ENCODE peak calls at places on chromosomes 4 and X, in eight cellular contexts. A, G, T, S, Z, O, C and W are unnamed samples.

GRCh38 chr4:5976431-5976830 is 41.8 kb downstream of the C4orf50 start:
- DNase-seq in A (no peak), G (no peak), T (no peak), S (no peak), Z (no peak), O (no peak), C (no peak), W (no peak)

GRCh38 chrX:34521563-34521962 is 135.5 kb downstream of the TMEM47 start:
- DNase-seq in A (peak), G (no peak), T (no peak), S (no peak), Z (peak), O (no peak), C (no peak), W (no peak)

GRCh38 chrX:120660638-120661037 is 30.8 kb upstream of the C1GALT1C1 start:
- DNase-seq in A (no peak), G (peak), T (peak), S (no peak), Z (no peak), O (no peak), C (no peak), W (peak)

GRCh38 chr4:164572877-164573279 is 181.1 kb upstream of the SMIM31 start:
- DNase-seq in A (no peak), G (peak), T (no peak), S (no peak), Z (no peak), O (no peak), C (no peak), W (no peak)

GRCh38 chr4:56739104-56739777 is 58.1 kb upstream of the HOPX start:
- DNase-seq in A (peak), G (no peak), T (no peak), S (no peak), Z (no peak), O (no peak), C (no peak), W (peak)

GRCh38 chr4:158229768-158230167 is 19.5 kb downstream of the TMEM144 start:
- DNase-seq in A (no peak), G (no peak), T (no peak), S (no peak), Z (peak), O (no peak), C (no peak), W (no peak)

GRCh38 chr4:73901031-73901430 is 31.8 kb downstream of the CXCL1 start:
- DNase-seq in A (no peak), G (peak), T (no peak), S (no peak), Z (no peak), O (no peak), C (no peak), W (peak)

GRCh38 chr4:166662266-166662843 is 571.9 kb downstream of the SPOCK3 start:
- DNase-seq in A (no peak), G (no peak), T (no peak), S (no peak), Z (no peak), O (no peak), C (peak), W (no peak)

GRCh38 chr4:144787365-144788263 is 141.7 kb downstream of the HHIP start:
- DNase-seq in A (peak), G (peak), T (no peak), S (no peak), Z (peak), O (no peak), C (peak), W (peak)

GRCh38 chr4:87005690-87006461 is 71.1 kb downstream of the AFF1 start:
- DNase-seq in A (no peak), G (no peak), T (peak), S (no peak), Z (peak), O (no peak), C (peak), W (no peak)

GRCh38 chr4:93842512-93843252 is 14.1 kb downstream of the ATOH1 start:
- DNase-seq in A (no peak), G (no peak), T (peak), S (no peak), Z (no peak), O (no peak), C (no peak), W (no peak)

GRCh38 chr4:162852642-162853041 is 314.0 kb downstream of the NAF1 start:
- DNase-seq in A (no peak), G (no peak), T (no peak), S (no peak), Z (peak), O (no peak), C (no peak), W (no peak)

GRCh38 chr4:47013373-47013772 is 18.0 kb upstream of the GABRB1 start:
- DNase-seq in A (no peak), G (no peak), T (no peak), S (no peak), Z (no peak), O (no peak), C (no peak), W (no peak)

GRCh38 chrX:110156167-110156754 is 153.3 kb downstream of the TMEM164 start:
- DNase-seq in A (no peak), G (no peak), T (no peak), S (no peak), Z (no peak), O (no peak), C (no peak), W (no peak)

GRCh38 chr4:124641715-124642380 is 70.7 kb downstream of the ANKRD50 start:
- DNase-seq in A (peak), G (peak), T (peak), S (peak), Z (no peak), O (no peak), C (no peak), W (peak)

GRCh38 chrX:20019672-20020365 is 29.0 kb upstream of the BCLAF3 start:
- DNase-seq in A (no peak), G (no peak), T (no peak), S (no peak), Z (no peak), O (peak), C (no peak), W (no peak)

GRCh38 chrX:28613558-28613957 is 26.3 kb downstream of the IL1RAPL1 start:
- DNase-seq in A (no peak), G (no peak), T (no peak), S (no peak), Z (no peak), O (no peak), C (no peak), W (no peak)

GRCh38 chr4:87896020-87896621 is 63.4 kb downstream of the MEPE start:
- DNase-seq in A (peak), G (peak), T (no peak), S (peak), Z (no peak), O (no peak), C (no peak), W (peak)

GRCh38 chr4:114613579-114613978 is 15.0 kb downstream of the UGT8 start:
- DNase-seq in A (no peak), G (no peak), T (no peak), S (no peak), Z (no peak), O (no peak), C (no peak), W (no peak)

GRCh38 chrX:133183806-133184205 is 34.3 kb downstream of the TFDP3 start:
- DNase-seq in A (no peak), G (no peak), T (no peak), S (no peak), Z (no peak), O (no peak), C (no peak), W (no peak)

GRCh38 chrX:44875185-44875489 is 2.1 kb downstream of the KDM6A start:
- DNase-seq in A (no peak), G (no peak), T (no peak), S (no peak), Z (no peak), O (no peak), C (no peak), W (no peak)

GRCh38 chr4:150302553-150302952 is 224.3 kb downstream of the DCLK2 start:
- DNase-seq in A (peak), G (peak), T (peak), S (peak), Z (no peak), O (no peak), C (no peak), W (peak)

GRCh38 chr4:183797445-183798248 is 107.5 kb upstream of the STOX2 start:
- DNase-seq in A (peak), G (peak), T (peak), S (no peak), Z (peak), O (peak), C (peak), W (peak)

GRCh38 chr4:85762204-85762884 is 287.4 kb downstream of the ARHGAP24 start:
- DNase-seq in A (peak), G (peak), T (no peak), S (no peak), Z (no peak), O (peak), C (no peak), W (peak)

GRCh38 chrX:70508296-70508911 is 63.8 kb downstream of the DLG3 start:
- DNase-seq in A (peak), G (peak), T (no peak), S (no peak), Z (peak), O (no peak), C (no peak), W (peak)

GRCh38 chrX:3514996-3515395 is 168.5 kb upstream of the MXRA5 start:
- DNase-seq in A (peak), G (peak), T (no peak), S (no peak), Z (no peak), O (no peak), C (no peak), W (peak)

GRCh38 chr4:101039367-101039766 is 308.0 kb downstream of the PPP3CA start:
- DNase-seq in A (no peak), G (no peak), T (no peak), S (no peak), Z (no peak), O (no peak), C (no peak), W (no peak)

GRCh38 chrX:53682885-53683555 is 3.5 kb downstream of the HUWE1 start:
- DNase-seq in A (peak), G (peak), T (peak), S (no peak), Z (peak), O (no peak), C (no peak), W (peak)

GRCh38 chrX:24890677-24891076 is 125.1 kb downstream of the ARX start:
- DNase-seq in A (no peak), G (no peak), T (no peak), S (no peak), Z (no peak), O (no peak), C (no peak), W (no peak)

GRCh38 chr4:78056265-78057129 is 626 bp upstream of the FRAS1 start:
- DNase-seq in A (peak), G (peak), T (peak), S (peak), Z (peak), O (peak), C (peak), W (peak)

GRCh38 chr4:108943371-108943770 is 180.5 kb upstream of the ETNPPL start:
- DNase-seq in A (no peak), G (no peak), T (no peak), S (no peak), Z (no peak), O (no peak), C (no peak), W (no peak)

GRCh38 chr4:76984127-76984526 is 34.6 kb downstream of the SEPTIN11 start:
- DNase-seq in A (peak), G (peak), T (no peak), S (no peak), Z (no peak), O (no peak), C (peak), W (peak)

GRCh38 chr4:76984788-76985211 is 35.2 kb downstream of the SEPTIN11 start:
- DNase-seq in A (peak), G (peak), T (peak), S (peak), Z (peak), O (peak), C (no peak), W (peak)

GRCh38 chr4:76980280-76980679 is 30.7 kb downstream of the SEPTIN11 start:
- DNase-seq in A (no peak), G (no peak), T (no peak), S (no peak), Z (no peak), O (no peak), C (no peak), W (no peak)

GRCh38 chr4:76981649-76982048 is 32.1 kb downstream of the SEPTIN11 start:
- DNase-seq in A (peak), G (no peak), T (no peak), S (no peak), Z (no peak), O (no peak), C (no peak), W (peak)

GRCh38 chr4:76982638-76983579 is 33.4 kb downstream of the SEPTIN11 start:
- DNase-seq in A (peak), G (peak), T (no peak), S (no peak), Z (no peak), O (no peak), C (no peak), W (no peak)
- TF ChIP-seq CTCF in A (peak), G (no peak), T (no peak), S (peak), Z (no peak), O (no peak), C (no peak), W (no peak)

GRCh38 chr4:38654273-38654672 is 9.7 kb upstream of the KLF3 start:
- DNase-seq in A (no peak), G (no peak), T (no peak), S (no peak), Z (no peak), O (no peak), C (no peak), W (no peak)
- H3K4me3 ChIP-seq in A (no peak), G (no peak), T (no peak), S (no peak), Z (no peak), O (no peak), C (no peak), W (no peak)

GRCh38 chrX:50098749-50099148 is 102.1 kb downstream of the AKAP4 start:
- DNase-seq in A (no peak), G (no peak), T (no peak), S (no peak), Z (no peak), O (no peak), C (no peak), W (no peak)

GRCh38 chrX:50098241-50098640 is 102.6 kb downstream of the AKAP4 start:
- DNase-seq in A (no peak), G (no peak), T (no peak), S (no peak), Z (no peak), O (no peak), C (no peak), W (no peak)

GRCh38 chrX:50103866-50104566 is 96.8 kb downstream of the AKAP4 start:
- DNase-seq in A (no peak), G (no peak), T (no peak), S (no peak), Z (no peak), O (no peak), C (no peak), W (no peak)

GRCh38 chrX:50097121-50097520 is 103.7 kb downstream of the AKAP4 start:
- DNase-seq in A (no peak), G (no peak), T (no peak), S (no peak), Z (no peak), O (no peak), C (no peak), W (no peak)

GRCh38 chrX:50100188-50100587 is 100.6 kb downstream of the AKAP4 start:
- DNase-seq in A (no peak), G (no peak), T (peak), S (no peak), Z (peak), O (no peak), C (no peak), W (no peak)
- TF ChIP-seq CTCF in A (peak), G (peak), T (no peak), S (no peak), Z (peak), O (peak), C (no peak), W (no peak)

GRCh38 chr4:110632506-110633357 is 9.9 kb upstream of the PITX2 start:
- DNase-seq in A (no peak), G (no peak), T (no peak), S (no peak), Z (peak), O (no peak), C (no peak), W (no peak)
- H3K4me3 ChIP-seq in A (no peak), G (no peak), T (no peak), S (peak), Z (peak), O (peak), C (no peak), W (no peak)

DNA sequence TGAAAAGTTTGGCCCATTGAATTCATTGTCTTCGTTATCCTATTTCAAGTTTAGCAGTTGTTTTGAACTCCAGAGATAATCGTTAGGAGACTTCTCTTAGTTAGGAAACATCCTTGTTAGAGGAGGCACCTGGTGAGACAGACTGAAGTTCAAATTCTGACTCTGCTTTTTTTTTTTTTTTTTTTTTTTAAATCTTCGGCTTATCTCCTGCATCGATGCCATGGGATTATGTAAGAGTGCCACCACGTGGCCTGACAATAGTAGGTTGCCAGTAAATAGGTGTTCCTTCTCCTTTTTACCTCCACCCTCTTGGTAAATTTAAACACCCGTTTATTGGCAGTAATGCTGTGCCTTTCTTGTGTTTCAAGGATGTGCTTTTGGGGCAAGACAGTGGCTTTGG is 149.3 kb downstream of the SOWAHB start:
- DNase-seq in A (peak), G (peak), T (peak), S (no peak), Z (peak), O (no peak), C (no peak), W (no peak)
- TF ChIP-seq CTCF in A (peak), G (no peak), T (no peak), S (no peak), Z (peak), O (peak), C (peak), W (peak)